ENCODE peak calls at places on chromosomes 6 and 20, in five cellular contexts. T is HFFc6, Z is psoas muscle, K is heart right ventricle, D is pancreas. G is an unnamed sample.
A peak's percentile ranks its signal among the peaks of the same experiment; 100 is the strongest.

GRCh38 chr6:15027472-15027871 is 218.4 kb upstream of the JARID2 start:
- DNase-seq in Z (no peak), T (no peak), D (no peak), K (no peak), G (no peak)

GRCh38 chr6:168825226-168826077 is 384.5 kb downstream of the SMOC2 start:
- DNase-seq in Z (no peak), T (no peak), K (no peak), D (no peak), G (no peak)

GRCh38 chr20:16810216-16810615 is 62.1 kb downstream of the OTOR start:
- DNase-seq in D (no peak), K (no peak), T (no peak), Z (no peak), G (no peak)

GRCh38 chr6:15855311-15855710 is 192.5 kb upstream of the DTNBP1 start:
- DNase-seq in K (no peak), Z (no peak), T (no peak), D (no peak), G (no peak)

GRCh38 chr20:29079769-29080690 is 2177.4 kb upstream of the DEFB115 start:
- DNase-seq in T (no peak), K (peak; percentile 13), D (peak; percentile 57), Z (no peak), G (no peak)

GRCh38 chr6:37994238-37994637 is 174.7 kb downstream of the ZFAND3 start:
- DNase-seq in T (peak; percentile 22), K (no peak), D (no peak), Z (no peak), G (no peak)

GRCh38 chr20:51486197-51487005 is 56.1 kb downstream of the NFATC2 start:
- DNase-seq in Z (no peak), D (no peak), K (no peak), T (no peak), G (no peak)

GRCh38 chr20:20364016-20364746 is 3.7 kb upstream of the INSM1 start:
- DNase-seq in T (no peak), K (no peak), D (no peak), Z (no peak), G (no peak)

GRCh38 chr20:40781979-40782378 is 92.9 kb upstream of the MAFB start:
- DNase-seq in Z (no peak), D (no peak), T (no peak), K (no peak), G (no peak)

GRCh38 chr6:106039836-106040592 is 46.1 kb upstream of the PRDM1 start:
- DNase-seq in K (no peak), Z (no peak), D (no peak), T (no peak), G (no peak)

GRCh38 chr6:75202676-75203131 is 3.1 kb downstream of the COL12A1 start:
- DNase-seq in K (no peak), T (no peak), D (no peak), Z (no peak), G (no peak)

GRCh38 chr6:138953451-138953850 is 34.6 kb downstream of the REPS1 start:
- DNase-seq in Z (no peak), T (peak; percentile 37), D (no peak), K (no peak), G (no peak)

GRCh38 chr6:44057238-44057930 is 69.9 kb downstream of the MRPL14 start:
- DNase-seq in Z (no peak), T (no peak), D (no peak), K (no peak), G (no peak)

GRCh38 chr6:142851601-142852000 is 93.4 kb downstream of the HIVEP2 start:
- DNase-seq in D (no peak), T (no peak), Z (no peak), K (no peak), G (no peak)

GRCh38 chr20:58389324-58389967 is 417 bp downstream of the VAPB start:
- DNase-seq in Z (peak; percentile 52), K (no peak), T (peak; percentile 11), D (peak; percentile 74), G (no peak)

GRCh38 chr6:25717856-25718740 is 36.4 kb upstream of the SLC17A4 start:
- DNase-seq in K (no peak), Z (no peak), D (no peak), T (peak; percentile 29), G (no peak)

GRCh38 chr20:63554361-63555278 is 661 bp downstream of the FNDC11 start:
- DNase-seq in T (no peak), K (no peak), D (no peak), Z (no peak), G (no peak)

GRCh38 chr6:156190270-156190669 is 586.9 kb upstream of the ARID1B start:
- DNase-seq in T (no peak), D (no peak), Z (no peak), K (no peak), G (no peak)

GRCh38 chr6:125567407-125567806 is 182.0 kb upstream of the HEY2 start:
- DNase-seq in Z (no peak), T (no peak), D (no peak), K (no peak), G (no peak)

GRCh38 chr6:149441740-149442139 is 41.7 kb downstream of the SUMO4 start:
- DNase-seq in D (no peak), Z (no peak), K (no peak), T (no peak), G (no peak)

GRCh38 chr6:40725390-40725789 is 138.2 kb upstream of the LRFN2 start:
- DNase-seq in Z (no peak), T (no peak), K (no peak), D (no peak), G (no peak)

GRCh38 chr20:49460916-49461315 is 21.6 kb downstream of the KCNB1 start:
- DNase-seq in K (no peak), D (no peak), Z (no peak), T (no peak), G (no peak)

GRCh38 chr6:42026540-42026939 is 23.8 kb upstream of the TAF8 start:
- DNase-seq in T (no peak), Z (no peak), K (no peak), D (no peak), G (no peak)

GRCh38 chr20:584375-585301 is 25.5 kb downstream of the TCF15 start:
- DNase-seq in Z (no peak), D (no peak), K (no peak), T (no peak), G (no peak)

GRCh38 chr20:54028276-54029011 is 42.0 kb downstream of the BCAS1 start:
- DNase-seq in Z (no peak), T (no peak), D (no peak), K (no peak), G (no peak)

GRCh38 chr6:29478740-29479139 is 9.0 kb downstream of the MAS1L start:
- DNase-seq in Z (no peak), K (no peak), T (no peak), D (no peak), G (no peak)

GRCh38 chr6:16956371-16956770 is 145.5 kb upstream of the STMND1 start:
- DNase-seq in T (no peak), Z (no peak), D (no peak), K (no peak), G (no peak)

GRCh38 chr20:48728042-48728837 is 99.6 kb downstream of the PREX1 start:
- DNase-seq in Z (no peak), T (no peak), K (no peak), D (no peak), G (no peak)

GRCh38 chr6:165725201-165725600 is 62.2 kb upstream of the PDE10A start:
- DNase-seq in T (no peak), D (no peak), K (no peak), Z (no peak), G (no peak)
- TF ChIP-seq CTCF in T (no peak), D (no peak), K (no peak), Z (no peak), G (no peak)

DNA sequence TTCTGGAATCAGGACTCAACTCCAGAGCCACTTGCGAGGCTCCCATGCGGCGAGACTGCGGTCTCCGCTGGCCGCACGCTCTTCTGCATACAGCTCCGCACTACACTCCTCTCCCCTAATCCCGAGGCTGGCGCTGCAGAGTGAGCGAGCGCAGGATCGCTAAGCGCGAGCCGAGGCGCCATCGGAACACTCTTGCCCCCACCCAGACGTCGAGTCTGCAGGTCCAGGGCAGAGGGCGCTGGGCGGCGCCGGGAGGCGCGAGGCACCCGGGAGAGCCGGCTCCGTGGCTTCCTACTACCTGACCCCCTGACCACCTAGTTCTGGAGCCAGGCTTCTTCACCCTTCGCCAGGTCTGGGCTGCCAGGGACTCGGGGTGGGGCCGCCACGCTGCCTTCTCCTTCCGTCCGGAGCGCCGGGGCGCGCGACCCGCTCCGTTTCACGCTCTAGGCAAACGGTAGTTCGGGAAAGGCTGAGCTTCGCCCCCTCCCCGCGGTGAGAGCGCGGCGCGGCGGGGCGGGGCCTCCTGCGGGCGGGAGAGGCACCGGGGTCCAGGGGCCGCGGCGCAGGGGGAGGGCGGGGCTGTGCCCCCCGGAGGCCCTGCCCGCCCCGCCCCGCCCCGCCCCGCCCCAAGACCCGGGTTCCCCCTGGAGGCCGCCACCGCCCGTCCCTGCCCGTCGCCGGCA is 5.4 kb upstream of the TUBB2A start:
- DNase-seq in K (peak; percentile 77), D (peak; percentile 86), Z (peak; percentile 70), T (peak; percentile 71), G (no peak)
- TF ChIP-seq CTCF in K (no peak), D (no peak), Z (no peak), T (peak; percentile 6), G (peak; percentile 32)

DNA sequence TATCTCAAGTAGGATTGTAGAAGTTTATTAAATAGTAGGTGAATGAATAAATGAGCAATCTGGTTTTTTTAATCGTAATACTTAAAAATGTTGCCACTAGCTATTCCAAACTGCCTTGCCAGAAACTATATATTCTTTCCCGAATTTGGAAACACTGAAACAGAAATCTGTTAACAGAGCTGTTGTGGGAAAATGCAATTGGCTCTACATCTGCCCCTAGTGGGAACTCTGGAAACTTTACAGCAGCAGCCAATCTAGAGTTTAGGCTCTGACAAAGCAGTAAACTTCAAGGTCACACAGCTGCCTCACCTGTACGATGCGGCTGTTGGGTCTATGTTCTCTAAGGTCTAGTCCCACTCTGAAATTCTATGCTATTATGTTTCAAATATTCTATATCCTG is 41.7 kb downstream of the SYNE1 start:
- DNase-seq in K (no peak), T (peak; percentile 16), Z (no peak), D (no peak), G (no peak)
- TF ChIP-seq CTCF in K (peak; percentile 29), T (peak; percentile 72), Z (no peak), D (peak; percentile 26), G (peak; percentile 42)

GRCh38 chr6:160863782-160864181 is 127.8 kb upstream of the MAP3K4 start:
- DNase-seq in T (no peak), D (no peak), K (no peak), Z (no peak), G (no peak)

GRCh38 chr6:160858886-160859285 is 132.7 kb upstream of the MAP3K4 start:
- DNase-seq in K (no peak), Z (no peak), T (no peak), D (no peak), G (no peak)

GRCh38 chr6:160859822-160860221 is 131.7 kb upstream of the MAP3K4 start:
- DNase-seq in K (no peak), D (no peak), Z (no peak), T (no peak), G (no peak)

DNA sequence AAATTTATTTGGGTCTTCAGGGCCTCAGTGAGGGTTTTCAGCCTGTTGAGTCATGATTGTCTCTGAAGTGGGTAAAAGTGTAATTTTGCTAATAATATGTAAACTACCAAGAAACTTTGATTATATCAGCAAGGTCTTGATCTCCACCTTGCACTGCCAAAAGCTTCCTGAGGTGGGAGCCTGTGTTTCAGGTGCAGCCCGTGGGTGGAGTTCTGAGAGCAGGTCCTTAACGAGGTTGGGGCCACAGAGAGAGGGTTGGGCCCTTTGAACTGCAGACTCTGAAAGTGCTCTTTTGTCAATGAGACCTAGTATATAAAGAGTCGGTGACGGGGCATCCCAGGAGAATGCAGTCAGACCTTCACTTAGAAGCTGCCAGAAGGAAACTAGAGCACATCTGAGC is 129.7 kb upstream of the MAP3K4 start:
- DNase-seq in T (no peak), Z (no peak), K (no peak), D (no peak), G (no peak)
- TF ChIP-seq CTCF in T (no peak), Z (no peak), K (no peak), D (no peak), G (no peak)

G was measured in AG04449.